ENCODE peak calls at places on chromosomes 5 and 9, in seven cellular contexts. E is HepG2, U is spleen, F is GM23338, X is transverse colon, W is endothelial cell of umbilical vein, A is prostate gland. S is an unnamed sample.

GRCh38 chr5:132260051-132260450 is 2.6 kb downstream of the PDLIM4 start:
- DNase-seq in E (no peak), U (peak), F (no peak), X (no peak), W (peak), A (no peak), S (no peak)

GRCh38 chr5:171927345-171927941 is 79.0 kb downstream of the FBXW11 start:
- DNase-seq in E (no peak), U (no peak), F (no peak), X (no peak), W (no peak), A (no peak), S (no peak)

GRCh38 chr9:68715181-68715456 is 10.1 kb downstream of the PIP5K1B start:
- DNase-seq in E (no peak), U (no peak), F (no peak), X (no peak), W (no peak), A (no peak), S (no peak)

GRCh38 chr9:73845954-73846690 is 651.0 kb upstream of the RORB start:
- DNase-seq in E (no peak), U (no peak), F (peak), X (no peak), W (no peak), A (no peak), S (no peak)

GRCh38 chr5:80686757-80687156 is 32.0 kb upstream of the DHFR start:
- DNase-seq in E (peak), U (no peak), F (peak), X (no peak), W (peak), A (no peak), S (no peak)

GRCh38 chr5:51378778-51379652 is 4.2 kb upstream of the ISL1 start:
- DNase-seq in E (no peak), U (no peak), F (peak), X (no peak), W (peak), A (no peak), S (no peak)

GRCh38 chr5:69049151-69049550 is 44.7 kb upstream of the SLC30A5 start:
- DNase-seq in E (peak), U (no peak), F (no peak), X (no peak), W (no peak), A (no peak), S (no peak)

GRCh38 chr5:61734001-61734400 is 401.9 kb downstream of the ZSWIM6 start:
- DNase-seq in E (no peak), U (no peak), F (no peak), X (no peak), W (no peak), A (peak), S (no peak)

GRCh38 chr9:36135791-36136276 is 699 bp upstream of the GLIPR2 start:
- DNase-seq in E (no peak), U (no peak), F (peak), X (peak), W (no peak), A (no peak), S (no peak)

GRCh38 chr5:114362977-114363721 is 1.3 kb downstream of the KCNN2 start:
- DNase-seq in E (no peak), U (no peak), F (peak), X (no peak), W (no peak), A (peak), S (no peak)

GRCh38 chr5:114360816-114361723 is 800 bp upstream of the KCNN2 start:
- DNase-seq in E (no peak), U (peak), F (peak), X (no peak), W (no peak), A (peak), S (peak)

GRCh38 chr5:114363837-114364236 is 2.0 kb downstream of the KCNN2 start:
- DNase-seq in E (no peak), U (no peak), F (peak), X (no peak), W (no peak), A (peak), S (peak)

GRCh38 chr5:114361724-114362196 is at the start of gene KCNN2:
- DNase-seq in E (peak), U (peak), F (peak), X (peak), W (peak), A (peak), S (peak)

GRCh38 chr5:114362197-114362976 is 517 bp downstream of the KCNN2 start:
- DNase-seq in E (no peak), U (peak), F (peak), X (no peak), W (no peak), A (no peak), S (no peak)
- H3K4me3 ChIP-seq in E (no peak), U (peak), F (peak), X (peak), W (no peak), A (peak), S (peak)

GRCh38 chr5:179823937-179824744 is 3.4 kb downstream of the SQSTM1 start:
- DNase-seq in E (no peak), U (peak), F (no peak), X (no peak), W (no peak), A (no peak), S (no peak)
- TF ChIP-seq POLR2AphosphoS5 in E (no peak), U (peak), F (no peak), X (no peak), W (no peak), A (no peak), S (no peak)

GRCh38 chr9:23822331-23823169 is 3.5 kb downstream of the ELAVL2 start:
- DNase-seq in E (no peak), U (no peak), F (peak), X (no peak), W (no peak), A (no peak), S (no peak)
- H3K4me3 ChIP-seq in E (no peak), U (no peak), F (peak), X (no peak), W (no peak), A (no peak), S (no peak)

DNA sequence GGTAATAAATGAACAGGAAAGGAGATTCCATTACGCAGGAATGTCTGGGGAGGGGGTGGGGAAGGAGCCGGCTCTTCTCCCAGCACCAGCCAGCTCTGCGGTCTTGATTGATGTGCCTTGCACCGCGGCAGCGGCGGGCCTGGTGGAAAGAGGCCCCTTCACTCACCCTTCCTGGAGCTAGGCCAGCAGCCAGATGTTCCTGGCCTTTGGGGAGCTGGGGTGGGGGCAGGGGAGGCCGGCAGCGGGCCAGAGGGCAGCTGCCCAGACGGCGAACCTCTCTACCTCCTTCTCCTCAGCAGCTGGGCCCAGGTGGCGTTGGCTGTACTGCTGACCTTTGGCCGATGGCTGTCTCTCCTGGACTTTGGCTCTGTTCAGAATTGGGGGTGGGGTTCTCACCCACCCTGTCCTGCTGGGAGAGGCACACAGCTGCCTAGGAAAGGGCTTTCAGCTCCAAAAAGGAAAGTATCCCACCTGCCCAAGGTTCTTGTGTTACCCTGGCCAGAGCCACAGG is 58.1 kb upstream of the SYNPO start:
- DNase-seq in E (peak), U (no peak), F (no peak), X (peak), W (peak), A (no peak), S (no peak)
- TF ChIP-seq POLR2AphosphoS5 in E (no peak), U (no peak), F (no peak), X (peak), W (no peak), A (no peak), S (no peak)

GRCh38 chr9:99103909-99104458 is 929 bp upstream of the TGFBR1 start:
- DNase-seq in E (no peak), U (peak), F (peak), X (no peak), W (peak), A (peak), S (no peak)

GRCh38 chr9:99103054-99103453 is 1.9 kb upstream of the TGFBR1 start:
- DNase-seq in E (no peak), U (no peak), F (no peak), X (no peak), W (no peak), A (no peak), S (no peak)

GRCh38 chr9:99104459-99105151 is at the start of gene TGFBR1:
- DNase-seq in E (peak), U (peak), F (peak), X (peak), W (peak), A (peak), S (peak)

GRCh38 chr9:99101812-99102211 is 3.1 kb upstream of the TGFBR1 start:
- DNase-seq in E (no peak), U (no peak), F (no peak), X (no peak), W (no peak), A (no peak), S (no peak)

DNA sequence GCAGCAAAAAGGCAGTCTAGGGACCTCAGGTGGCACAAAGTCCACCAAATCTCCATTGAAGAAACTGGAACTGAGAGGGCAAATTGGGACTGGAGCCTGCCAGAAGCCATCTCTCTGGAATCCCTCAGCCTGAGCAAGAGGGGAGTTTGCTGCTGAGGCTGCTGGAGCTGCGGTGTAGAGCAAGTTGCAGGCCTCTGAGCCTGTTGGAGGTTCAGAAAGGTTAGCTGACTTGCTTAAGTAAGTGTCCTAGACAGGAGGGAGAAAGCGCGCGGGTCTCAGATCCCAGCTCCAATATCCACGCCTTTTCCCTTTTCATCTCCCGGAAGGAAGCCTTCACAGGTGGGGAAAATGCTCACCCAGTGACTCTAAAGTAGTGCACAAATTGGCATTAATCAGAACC is 1.4 kb upstream of the TGFBR1 start:
- DNase-seq in E (no peak), U (no peak), F (peak), X (no peak), W (no peak), A (no peak), S (no peak)
- H3K4me3 ChIP-seq in E (peak), U (no peak), F (peak), X (no peak), W (no peak), A (no peak), S (no peak)

GRCh38 chr9:121770415-121771273 is 119.2 kb downstream of the DAB2IP start:
- DNase-seq in E (no peak), U (peak), F (no peak), X (no peak), W (peak), A (no peak), S (no peak)
- TF ChIP-seq POLR2AphosphoS5 in E (no peak), U (no peak), F (no peak), X (no peak), W (no peak), A (no peak), S (no peak)

GRCh38 chr9:38649731-38650363 is 29.5 kb upstream of the ANKRD18A start:
- DNase-seq in E (no peak), U (no peak), F (no peak), X (no peak), W (no peak), A (no peak), S (no peak)
- H3K4me3 ChIP-seq in E (no peak), U (no peak), F (no peak), X (no peak), W (no peak), A (no peak), S (no peak)